ENCODE peak calls at places on chromosomes 5 and 9, in seven cellular contexts. J is CD8-positive, alpha-beta memory T cell; W is CD4-positive, CD25-positive, alpha-beta regulatory T cell; U is prostate gland; Y is HCT116; Z is right cardiac atrium; G is GM23338. E is an unnamed sample.

GRCh38 chr5:140925806-140926205 is 293 bp upstream of the PCDHAC1 start:
- DNase-seq in J (no peak), W (no peak), U (no peak), Y (no peak), Z (no peak), G (peak; percentile 54), E (no peak)

GRCh38 chr5:31794009-31794408 is 155.1 kb downstream of the PDZD2 start:
- DNase-seq in J (no peak), W (no peak), U (no peak), Y (no peak), Z (no peak), G (no peak), E (no peak)

GRCh38 chr9:33393581-33393980 is 8.8 kb downstream of the AQP7 start:
- DNase-seq in J (no peak), W (no peak), U (no peak), Y (no peak), Z (peak; percentile 44), G (no peak), E (no peak)

GRCh38 chr5:385321-385720 is 57.7 kb upstream of the EXOC3 start:
- DNase-seq in J (no peak), W (no peak), U (no peak), Y (no peak), Z (no peak), G (no peak), E (no peak)

GRCh38 chr9:21813575-21814473 is 11.4 kb downstream of the MTAP start:
- DNase-seq in J (peak; percentile 63), W (peak; percentile 74), U (peak; percentile 82), Y (peak; percentile 69), Z (peak; percentile 47), G (peak; percentile 80), E (peak; percentile 51)

GRCh38 chr5:169395136-169395535 is 94.2 kb upstream of the SLIT3 start:
- DNase-seq in J (no peak), W (no peak), U (no peak), Y (no peak), Z (no peak), G (no peak), E (no peak)

GRCh38 chr5:14118551-14119320 is 24.4 kb upstream of the TRIO start:
- DNase-seq in J (no peak), W (no peak), U (no peak), Y (no peak), Z (no peak), G (peak; percentile 44), E (no peak)

GRCh38 chr9:35501941-35502340 is 12.0 kb downstream of the RUSC2 start:
- DNase-seq in J (no peak), W (no peak), U (no peak), Y (no peak), Z (no peak), G (no peak), E (no peak)

GRCh38 chr5:170552486-170553122 is 48.8 kb downstream of the KCNIP1 start:
- DNase-seq in J (no peak), W (no peak), U (no peak), Y (no peak), Z (peak; percentile 83), G (peak; percentile 68), E (no peak)

GRCh38 chr9:109499631-109500120 is 1.6 kb upstream of the PTPN3 start:
- DNase-seq in J (no peak), W (no peak), U (peak; percentile 65), Y (no peak), Z (peak; percentile 81), G (peak; percentile 74), E (no peak)

GRCh38 chr5:91359957-91360609 is 23.0 kb downstream of the ARRDC3 start:
- DNase-seq in J (no peak), W (no peak), U (no peak), Y (no peak), Z (no peak), G (no peak), E (no peak)
- H3K4me3 ChIP-seq in J (no peak overlapping the region), W (no peak overlapping the region), U (no peak overlapping the region), Y (no peak overlapping the region), Z (no peak overlapping the region), G (no peak overlapping the region), E (no peak overlapping the region)

GRCh38 chr5:87398981-87399616 is 13.6 kb downstream of the CCNH start:
- DNase-seq in J (no peak), W (no peak), U (no peak), Y (no peak), Z (no peak), G (no peak), E (no peak)
- H3K4me1 ChIP-seq in J (peaks cover 9% of the 10 kb centered on the region), W (peaks cover 11% of the 10 kb centered on the region), U (no peaks in the 10 kb centered on the region), Y (no peaks in the 10 kb centered on the region), Z (no peaks in the 10 kb centered on the region), G (no peaks in the 10 kb centered on the region), E (peaks cover 4% of the 10 kb centered on the region)

GRCh38 chr5:159100928-159101646 is 1.4 kb upstream of the EBF1 start:
- DNase-seq in J (no peak), W (no peak), U (no peak), Y (no peak), Z (peak; percentile 31), G (no peak), E (no peak)

GRCh38 chr5:159100022-159100927 is 559 bp upstream of the EBF1 start:
- DNase-seq in J (peak; percentile 84), W (peak; percentile 77), U (peak; percentile 51), Y (peak; percentile 7), Z (peak; percentile 94), G (peak; percentile 95), E (peak; percentile 74)

GRCh38 chr5:159097461-159098284 is 2.0 kb downstream of the EBF1 start:
- DNase-seq in J (no peak), W (no peak), U (no peak), Y (no peak), Z (peak; percentile 48), G (peak; percentile 47), E (no peak)

GRCh38 chr5:159098285-159099048 is 1.2 kb downstream of the EBF1 start:
- DNase-seq in J (no peak), W (no peak), U (no peak), Y (no peak), Z (no peak), G (no peak), E (no peak)

DNA sequence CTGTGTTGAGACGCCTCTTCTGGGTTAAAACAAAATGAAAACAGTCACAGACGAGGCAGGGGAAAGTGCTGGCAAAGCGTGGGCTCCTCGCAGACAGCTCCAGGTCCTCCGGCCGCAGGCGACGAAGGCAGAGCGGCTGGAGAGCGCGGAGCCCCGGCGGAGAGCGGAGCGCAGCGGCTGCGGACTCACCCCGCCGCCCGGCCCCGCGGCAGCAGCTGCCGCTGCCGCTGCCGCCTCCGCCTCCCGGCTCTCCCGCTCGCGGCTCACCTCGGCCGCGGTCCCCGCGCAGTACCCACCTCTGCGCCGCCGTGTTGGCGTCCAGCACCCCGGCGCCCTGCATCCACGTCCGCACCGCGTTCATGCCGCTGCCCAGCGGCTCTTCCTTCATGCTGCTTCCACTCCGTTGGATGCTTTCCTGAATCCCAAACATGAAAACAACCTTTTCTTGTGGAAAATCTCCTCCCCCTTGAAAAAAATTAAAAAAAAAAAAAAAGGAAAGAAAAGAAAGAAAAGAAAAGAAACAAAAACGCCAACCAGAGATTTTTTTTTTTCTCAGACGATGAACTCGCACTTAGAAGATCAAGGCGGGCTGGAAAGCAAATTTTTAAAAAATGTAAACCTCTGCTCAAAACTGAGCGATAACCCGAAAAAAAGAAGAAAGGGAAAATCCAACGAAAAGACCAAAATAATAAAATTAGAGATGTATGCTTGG is 511 bp downstream of the EBF1 start:
- DNase-seq in J (peak; percentile 66), W (peak; percentile 45), U (no peak), Y (no peak), Z (peak; percentile 36), G (peak; percentile 61), E (no peak)
- H3K27me3 ChIP-seq in J (peaks cover 34% of the 10 kb centered on the region), W (peaks cover 34% of the 10 kb centered on the region), U (peaks cover 33% of the 10 kb centered on the region), Y (peaks cover 44% of the 10 kb centered on the region), Z (no peaks in the 10 kb centered on the region), G (peaks cover 92% of the 10 kb centered on the region), E (peaks cover 32% of the 10 kb centered on the region)

GRCh38 chr9:129712595-129713524 is 40.0 kb downstream of the PTGES start:
- DNase-seq in J (no peak), W (no peak), U (no peak), Y (no peak), Z (no peak), G (no peak), E (no peak)
- H3K4me3 ChIP-seq in J (no peak overlapping the region), W (no peak overlapping the region), U (no peak overlapping the region), Y (no peak overlapping the region), Z (no peak overlapping the region), G (no peak overlapping the region), E (no peak overlapping the region)

GRCh38 chr9:70474413-70474812 is 60.0 kb upstream of the KLF9 start:
- DNase-seq in J (no peak), W (no peak), U (peak; percentile 59), Y (no peak), Z (no peak), G (no peak), E (no peak)
- H3K4me1 ChIP-seq in J (peaks cover 18% of the 10 kb centered on the region), W (peaks cover 11% of the 10 kb centered on the region), U (peaks cover 35% of the 10 kb centered on the region), Y (peaks cover 21% of the 10 kb centered on the region), Z (peaks cover 36% of the 10 kb centered on the region), G (peaks cover 4% of the 10 kb centered on the region), E (peaks cover 12% of the 10 kb centered on the region)

GRCh38 chr5:181054871-181055494 is 14.9 kb downstream of the BTNL9 start:
- DNase-seq in J (no peak), W (no peak), U (no peak), Y (no peak), Z (no peak), G (no peak), E (no peak)

GRCh38 chr5:181054138-181054537 is 14.1 kb downstream of the BTNL9 start:
- DNase-seq in J (no peak), W (no peak), U (no peak), Y (no peak), Z (no peak), G (no peak), E (no peak)

GRCh38 chr5:181058321-181058720 is 18.3 kb downstream of the BTNL9 start:
- DNase-seq in J (no peak), W (no peak), U (no peak), Y (no peak), Z (no peak), G (no peak), E (no peak)

GRCh38 chr5:181058786-181059296 is 18.8 kb downstream of the BTNL9 start:
- DNase-seq in J (no peak), W (no peak), U (no peak), Y (no peak), Z (no peak), G (peak; percentile 36), E (no peak)

GRCh38 chr5:181056431-181056830 is 16.4 kb downstream of the BTNL9 start:
- DNase-seq in J (no peak), W (no peak), U (no peak), Y (no peak), Z (no peak), G (no peak), E (no peak)
- H3K27me3 ChIP-seq in J (peaks cover 25% of the 10 kb centered on the region), W (peaks cover 55% of the 10 kb centered on the region), U (peaks cover 23% of the 10 kb centered on the region), Y (no peaks in the 10 kb centered on the region), Z (no peaks in the 10 kb centered on the region), G (peaks cover 100% of the 10 kb centered on the region), E (peaks cover 66% of the 10 kb centered on the region)

DNA sequence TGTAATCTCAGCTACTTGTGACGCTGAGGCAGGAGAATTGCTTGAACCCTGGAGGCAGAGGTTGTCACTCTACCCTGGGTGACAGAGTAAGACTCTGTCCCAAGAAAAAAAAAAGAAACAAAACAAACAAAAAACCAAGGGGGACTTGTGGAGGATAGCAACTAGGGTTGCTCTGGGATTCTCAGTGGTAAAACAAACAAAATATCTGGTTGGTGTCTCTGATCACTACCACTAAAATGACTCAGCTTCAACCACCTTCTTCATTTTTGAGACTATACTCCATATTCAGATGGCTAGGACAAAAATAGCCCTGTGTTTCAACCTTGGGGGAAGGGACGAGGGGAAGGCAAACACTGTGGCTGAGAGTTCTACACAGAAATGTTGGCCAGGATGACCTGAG is 110.3 kb downstream of the ARRDC3 start:
- DNase-seq in J (no peak), W (no peak), U (no peak), Y (no peak), Z (no peak), G (no peak), E (no peak)
- H3K4me3 ChIP-seq in J (no peak overlapping the region), W (no peak overlapping the region), U (no peak overlapping the region), Y (no peak overlapping the region), Z (no peak overlapping the region), G (no peak overlapping the region), E (no peak overlapping the region)

E was measured in effector memory CD4-positive, alpha-beta T cell.